ENCODE peak calls at places on chromosomes 3 and 15, in seven cellular contexts. One of them, this sample, is unnamed.
A peak's percentile ranks its signal among the peaks of the same experiment; 100 is the strongest.

GRCh38 chr3:58111513-58112184 is 99.1 kb downstream of the DNASE1L3 start:
- DNase-seq in neuronal stem cell: no peak
- DNase-seq in DND-41: no peak
- DNase-seq in PC-3: peak; percentile 90
- DNase-seq in spleen: no peak
- DNase-seq in SJSA1: no peak
- DNase-seq in cardiac muscle cell: no peak
- DNase-seq in this sample: no peak

GRCh38 chr3:18127864-18128185 is 297.3 kb downstream of the SATB1 start:
- DNase-seq in spleen: no peak
- DNase-seq in DND-41: no peak
- DNase-seq in cardiac muscle cell: no peak
- DNase-seq in PC-3: no peak
- DNase-seq in SJSA1: no peak
- DNase-seq in neuronal stem cell: no peak
- DNase-seq in this sample: no peak

GRCh38 chr15:85785887-85786777 is 8.6 kb downstream of the KLHL25 start:
- DNase-seq in DND-41: no peak
- DNase-seq in cardiac muscle cell: no peak
- DNase-seq in spleen: peak; percentile 70
- DNase-seq in neuronal stem cell: no peak
- DNase-seq in SJSA1: peak; percentile 22
- DNase-seq in PC-3: peak; percentile 85
- DNase-seq in this sample: no peak

GRCh38 chr3:161163297-161163696 is 57.8 kb upstream of the NMD3 start:
- DNase-seq in DND-41: peak; percentile 9
- DNase-seq in cardiac muscle cell: no peak
- DNase-seq in PC-3: peak; percentile 96
- DNase-seq in SJSA1: peak; percentile 83
- DNase-seq in neuronal stem cell: no peak
- DNase-seq in spleen: no peak
- DNase-seq in this sample: no peak

GRCh38 chr15:74431645-74432044 is 2.1 kb downstream of the SEMA7A start:
- DNase-seq in PC-3: peak; percentile 24
- DNase-seq in spleen: no peak
- DNase-seq in neuronal stem cell: no peak
- DNase-seq in SJSA1: no peak
- DNase-seq in cardiac muscle cell: no peak
- DNase-seq in DND-41: peak; percentile 41
- DNase-seq in this sample: no peak

GRCh38 chr15:81666828-81667227 is 292.8 kb upstream of the TMC3 start:
- DNase-seq in SJSA1: no peak
- DNase-seq in spleen: no peak
- DNase-seq in DND-41: no peak
- DNase-seq in neuronal stem cell: no peak
- DNase-seq in PC-3: no peak
- DNase-seq in cardiac muscle cell: no peak
- DNase-seq in this sample: no peak

GRCh38 chr3:106728315-106728821 is 648.9 kb upstream of the CCDC54 start:
- DNase-seq in cardiac muscle cell: no peak
- DNase-seq in PC-3: peak; percentile 98
- DNase-seq in neuronal stem cell: no peak
- DNase-seq in spleen: no peak
- DNase-seq in SJSA1: peak; percentile 97
- DNase-seq in DND-41: no peak
- DNase-seq in this sample: no peak

GRCh38 chr15:52100807-52101206 is 11.8 kb downstream of the BCL2L10 start:
- DNase-seq in neuronal stem cell: no peak
- DNase-seq in SJSA1: peak; percentile 89
- DNase-seq in cardiac muscle cell: no peak
- DNase-seq in DND-41: no peak
- DNase-seq in PC-3: peak; percentile 81
- DNase-seq in spleen: peak; percentile 82
- DNase-seq in this sample: no peak

GRCh38 chr3:13189639-13190375 is 116.6 kb upstream of the IQSEC1 start:
- DNase-seq in spleen: peak; percentile 76
- DNase-seq in neuronal stem cell: no peak
- DNase-seq in DND-41: no peak
- DNase-seq in cardiac muscle cell: no peak
- DNase-seq in SJSA1: no peak
- DNase-seq in PC-3: peak; percentile 84
- DNase-seq in this sample: no peak

GRCh38 chr3:189588818-189589569 is 42.2 kb upstream of the TP63 start:
- DNase-seq in spleen: no peak
- DNase-seq in cardiac muscle cell: no peak
- DNase-seq in SJSA1: no peak
- DNase-seq in DND-41: no peak
- DNase-seq in PC-3: peak; percentile 28
- DNase-seq in neuronal stem cell: no peak
- DNase-seq in this sample: no peak

GRCh38 chr3:189584609-189585008 is 46.6 kb upstream of the TP63 start:
- DNase-seq in SJSA1: no peak
- DNase-seq in DND-41: no peak
- DNase-seq in PC-3: no peak
- DNase-seq in spleen: no peak
- DNase-seq in neuronal stem cell: no peak
- DNase-seq in cardiac muscle cell: no peak
- DNase-seq in this sample: no peak

GRCh38 chr3:189588061-189588817 is 43.0 kb upstream of the TP63 start:
- DNase-seq in SJSA1: no peak
- DNase-seq in PC-3: peak; percentile 88
- DNase-seq in neuronal stem cell: no peak
- DNase-seq in DND-41: no peak
- DNase-seq in spleen: no peak
- DNase-seq in cardiac muscle cell: no peak
- DNase-seq in this sample: no peak

GRCh38 chr3:189590223-189590622 is 41.0 kb upstream of the TP63 start:
- DNase-seq in cardiac muscle cell: no peak
- DNase-seq in DND-41: no peak
- DNase-seq in SJSA1: no peak
- DNase-seq in PC-3: no peak
- DNase-seq in neuronal stem cell: no peak
- DNase-seq in spleen: no peak
- DNase-seq in this sample: no peak

DNA sequence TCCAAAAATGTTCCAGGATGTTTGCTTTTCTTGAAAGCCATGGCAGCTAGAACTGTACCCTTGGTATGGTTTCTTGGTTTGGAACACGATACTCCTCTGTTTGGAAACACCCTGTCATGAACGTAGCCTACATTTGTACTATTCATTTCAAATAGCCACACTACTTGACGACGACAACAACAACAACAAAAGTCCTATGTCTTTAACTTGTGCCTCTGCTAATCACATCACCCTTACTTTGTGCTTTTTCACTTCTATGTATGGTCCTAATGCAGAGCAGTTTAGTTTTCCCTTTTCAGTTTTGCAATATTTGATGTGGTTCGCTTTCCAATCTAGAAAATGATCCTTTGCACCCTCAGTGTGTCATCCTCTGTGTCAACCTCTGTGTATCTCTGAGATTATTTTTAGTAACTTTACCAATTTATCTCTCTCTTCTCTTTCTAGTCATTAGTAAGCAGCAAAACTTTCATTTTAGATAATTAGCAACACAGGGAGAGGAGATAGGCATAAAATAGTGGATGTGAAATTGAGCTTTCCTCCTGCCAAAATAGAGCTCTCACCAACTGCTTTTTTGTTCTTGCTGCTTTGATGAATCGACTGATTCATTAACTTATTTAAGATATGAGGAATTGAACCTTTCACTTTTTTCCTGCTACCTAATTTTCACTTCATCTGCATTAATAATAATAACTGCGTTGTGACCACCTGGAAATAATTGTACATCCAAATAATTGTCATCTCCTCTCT is 44.1 kb upstream of the TP63 start:
- DNase-seq in spleen: no peak
- DNase-seq in DND-41: no peak
- DNase-seq in SJSA1: no peak
- DNase-seq in cardiac muscle cell: no peak
- DNase-seq in neuronal stem cell: no peak
- DNase-seq in PC-3: no peak
- DNase-seq in this sample: no peak
- H3K4me1 ChIP-seq in spleen: no peaks in the 10 kb centered on the region
- H3K4me1 ChIP-seq in DND-41: no peaks in the 10 kb centered on the region
- H3K4me1 ChIP-seq in SJSA1: no peaks in the 10 kb centered on the region
- H3K4me1 ChIP-seq in cardiac muscle cell: no peaks in the 10 kb centered on the region
- H3K4me1 ChIP-seq in neuronal stem cell: no peaks in the 10 kb centered on the region
- H3K4me1 ChIP-seq in PC-3: peaks cover 21% of the 10 kb centered on the region
- H3K4me1 ChIP-seq in this sample: no peaks in the 10 kb centered on the region

GRCh38 chr15:43518073-43518761 is 809 bp downstream of the MAP1A start:
- DNase-seq in neuronal stem cell: no peak
- DNase-seq in cardiac muscle cell: peak; percentile 55
- DNase-seq in PC-3: no peak
- DNase-seq in spleen: no peak
- DNase-seq in DND-41: peak; percentile 92
- DNase-seq in SJSA1: peak; percentile 44
- DNase-seq in this sample: no peak

GRCh38 chr15:43516185-43516584 is 1.2 kb upstream of the MAP1A start:
- DNase-seq in spleen: no peak
- DNase-seq in SJSA1: peak; percentile 38
- DNase-seq in neuronal stem cell: no peak
- DNase-seq in DND-41: no peak
- DNase-seq in cardiac muscle cell: no peak
- DNase-seq in PC-3: no peak
- DNase-seq in this sample: no peak

GRCh38 chr15:43517354-43518072 is at the start of gene MAP1A:
- DNase-seq in spleen: no peak
- DNase-seq in PC-3: no peak
- DNase-seq in cardiac muscle cell: peak; percentile 85
- DNase-seq in neuronal stem cell: no peak
- DNase-seq in SJSA1: peak; percentile 67
- DNase-seq in DND-41: peak; percentile 82
- DNase-seq in this sample: no peak

GRCh38 chr15:43515731-43516130 is 1.7 kb upstream of the MAP1A start:
- DNase-seq in DND-41: peak; percentile 60
- DNase-seq in neuronal stem cell: no peak
- DNase-seq in cardiac muscle cell: no peak
- DNase-seq in SJSA1: no peak
- DNase-seq in spleen: no peak
- DNase-seq in PC-3: no peak
- DNase-seq in this sample: no peak

DNA sequence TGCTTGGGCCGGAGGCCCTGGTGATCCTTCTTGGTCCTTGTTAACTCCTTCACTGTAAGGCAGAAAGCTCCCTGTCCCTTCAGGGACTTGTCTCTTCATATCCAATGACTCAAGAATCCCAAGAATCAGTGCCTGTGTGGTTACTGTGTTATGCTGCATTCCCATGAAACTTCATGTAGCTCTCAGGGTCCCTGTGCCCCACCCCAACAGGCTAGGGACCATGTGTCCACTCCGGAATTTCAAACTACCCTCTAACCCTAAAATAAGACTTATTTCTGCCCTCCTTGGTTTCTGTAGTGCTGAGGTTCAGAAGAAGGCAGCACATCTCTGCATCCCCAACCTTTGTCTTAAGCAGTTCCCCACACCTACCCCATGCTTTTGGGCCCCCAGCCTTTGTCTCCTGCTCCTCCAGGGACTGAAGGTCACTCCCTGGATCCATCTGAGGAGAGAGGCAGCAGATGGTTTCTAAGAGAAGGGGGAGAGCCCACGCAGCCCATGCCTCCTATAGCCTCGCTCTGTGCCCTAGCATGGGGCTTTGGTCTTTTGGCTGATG is 531 bp upstream of the MAP1A start:
- DNase-seq in cardiac muscle cell: peak; percentile 31
- DNase-seq in SJSA1: peak; percentile 64
- DNase-seq in neuronal stem cell: no peak
- DNase-seq in PC-3: no peak
- DNase-seq in DND-41: no peak
- DNase-seq in spleen: no peak
- DNase-seq in this sample: no peak
- H3K27ac ChIP-seq in cardiac muscle cell: peak overlapping the region; percentile 82
- H3K27ac ChIP-seq in SJSA1: peak overlapping the region; percentile 72
- H3K27ac ChIP-seq in neuronal stem cell: peak overlapping the region; percentile 5
- H3K27ac ChIP-seq in PC-3: no peak overlapping the region
- H3K27ac ChIP-seq in DND-41: peak overlapping the region; percentile 84
- H3K27ac ChIP-seq in spleen: no peak overlapping the region
- H3K27ac ChIP-seq in this sample: no peak overlapping the region

DNA sequence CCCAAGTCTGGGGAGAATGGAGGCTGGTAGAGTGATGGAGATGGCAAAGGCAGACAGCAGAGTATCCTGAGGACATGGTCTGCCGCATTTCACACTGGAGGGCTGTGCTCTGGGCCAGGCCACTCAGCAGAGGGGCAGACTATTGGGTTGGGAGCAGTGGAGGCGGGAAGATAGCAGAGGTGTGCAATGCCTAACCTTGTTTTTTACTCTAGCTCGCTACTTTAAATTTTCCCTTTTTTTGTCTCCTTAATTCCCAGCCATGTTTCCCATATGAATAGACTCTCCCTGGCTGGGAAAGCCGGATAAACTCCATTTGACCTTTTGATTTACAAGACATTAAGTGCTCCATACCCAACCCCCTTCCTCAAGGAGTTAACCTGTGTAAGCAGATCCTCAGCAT is 33.5 kb upstream of the ST6GAL1 start:
- DNase-seq in neuronal stem cell: no peak
- DNase-seq in spleen: no peak
- DNase-seq in PC-3: no peak
- DNase-seq in cardiac muscle cell: peak; percentile 19
- DNase-seq in SJSA1: no peak
- DNase-seq in DND-41: no peak
- DNase-seq in this sample: no peak
- H3K4me3 ChIP-seq in neuronal stem cell: no peak overlapping the region
- H3K4me3 ChIP-seq in spleen: no peak overlapping the region
- H3K4me3 ChIP-seq in PC-3: no peak overlapping the region
- H3K4me3 ChIP-seq in cardiac muscle cell: no peak overlapping the region
- H3K4me3 ChIP-seq in SJSA1: no peak overlapping the region
- H3K4me3 ChIP-seq in DND-41: no peak overlapping the region
- H3K4me3 ChIP-seq in this sample: no peak overlapping the region

GRCh38 chr3:152331018-152331541 is 62.4 kb downstream of the MBNL1 start:
- DNase-seq in cardiac muscle cell: no peak
- DNase-seq in spleen: no peak
- DNase-seq in PC-3: peak; percentile 98
- DNase-seq in neuronal stem cell: no peak
- DNase-seq in DND-41: no peak
- DNase-seq in SJSA1: peak; percentile 89
- DNase-seq in this sample: no peak
- H3K4me1 ChIP-seq in cardiac muscle cell: no peaks in the 10 kb centered on the region
- H3K4me1 ChIP-seq in spleen: peaks cover 100% of the 10 kb centered on the region
- H3K4me1 ChIP-seq in PC-3: peaks cover 55% of the 10 kb centered on the region
- H3K4me1 ChIP-seq in neuronal stem cell: no peaks in the 10 kb centered on the region
- H3K4me1 ChIP-seq in DND-41: peaks cover 6% of the 10 kb centered on the region
- H3K4me1 ChIP-seq in SJSA1: peaks cover 44% of the 10 kb centered on the region
- H3K4me1 ChIP-seq in this sample: peaks cover 67% of the 10 kb centered on the region